ENCODE peak calls at places on chromosome 10, in six cellular contexts. R, K, G, C, S and V are unnamed samples.

GRCh38 chr10:12055722-12056121 is 13.0 kb upstream of the DHTKD1 start:
- DNase-seq in G (no peak), C (no peak), R (no peak), S (no peak), K (no peak), V (no peak)

GRCh38 chr10:58781873-58782488 is 269.3 kb downstream of the BICC1 start:
- DNase-seq in S (no peak), G (no peak), R (no peak), C (peak), K (no peak), V (no peak)

GRCh38 chr10:120981601-120982381 is 130.6 kb downstream of the WDR11 start:
- DNase-seq in C (no peak), K (no peak), S (no peak), G (no peak), R (no peak), V (no peak)

GRCh38 chr10:34286136-34286739 is 528.9 kb downstream of the PARD3 start:
- DNase-seq in K (no peak), R (no peak), S (no peak), C (peak), G (no peak), V (no peak)

GRCh38 chr10:97596101-97597055 is 6.9 kb downstream of the C10orf62 start:
- DNase-seq in K (no peak), G (peak), C (peak), R (no peak), S (no peak), V (peak)

GRCh38 chr10:125633517-125633999 is 49.4 kb downstream of the TEX36 start:
- DNase-seq in K (no peak), R (no peak), S (no peak), G (no peak), C (no peak), V (no peak)

GRCh38 chr10:120999868-121000267 is 148.7 kb downstream of the WDR11 start:
- DNase-seq in R (no peak), G (no peak), C (no peak), K (no peak), S (no peak), V (no peak)

GRCh38 chr10:119425102-119425880 is 117.2 kb downstream of the RGS10 start:
- DNase-seq in S (no peak), K (no peak), G (no peak), R (no peak), C (no peak), V (no peak)

GRCh38 chr10:113056468-113057021 is 106.5 kb downstream of the TCF7L2 start:
- DNase-seq in K (no peak), S (no peak), G (no peak), C (no peak), R (no peak), V (no peak)

GRCh38 chr10:101974091-101974799 is 81.7 kb downstream of the ARMH3 start:
- DNase-seq in C (no peak), K (no peak), G (no peak), R (no peak), S (no peak), V (no peak)

GRCh38 chr10:95756796-95757657 is 1.1 kb downstream of the ENTPD1 start:
- DNase-seq in R (no peak), S (no peak), K (no peak), C (no peak), G (no peak), V (no peak)

GRCh38 chr10:49324711-49325110 is 25.7 kb downstream of the C10orf71 start:
- DNase-seq in K (no peak), G (no peak), C (peak), S (no peak), R (no peak), V (no peak)

GRCh38 chr10:71840177-71840711 is 10.8 kb downstream of the PSAP start:
- DNase-seq in K (peak), G (no peak), S (no peak), C (peak), R (no peak), V (peak)

GRCh38 chr10:49207936-49208482 is 19.8 kb upstream of the TMEM273 start:
- DNase-seq in R (no peak), S (no peak), K (peak), G (no peak), C (no peak), V (no peak)

GRCh38 chr10:33681580-33681979 is 347.1 kb upstream of the NRP1 start:
- DNase-seq in S (no peak), C (no peak), K (no peak), R (no peak), G (no peak), V (no peak)